ENCODE peak calls at places on chromosomes 3 and 15, in five cellular contexts. H is astrocyte of the spinal cord, L is ovary, W is posterior cingulate gyrus, E is Calu3. Y is an unnamed sample.

GRCh38 chr3:136835079-136835816 is 16.3 kb downstream of the SLC35G2 start:
- DNase-seq in E (no peak), W (no peak), L (no peak), H (no peak), Y (no peak)

GRCh38 chr3:10648181-10648580 is 142.8 kb upstream of the ATP2B2 start:
- DNase-seq in H (no peak), E (no peak), W (no peak), L (no peak), Y (no peak)

GRCh38 chr3:129312021-129312639 is 33.5 kb downstream of the HMCES start:
- DNase-seq in E (no peak), W (no peak), H (peak), L (no peak), Y (no peak)

GRCh38 chr15:96270581-96271172 is 59.8 kb upstream of the NR2F2 start:
- DNase-seq in E (peak), H (peak), W (no peak), L (no peak), Y (no peak)

GRCh38 chr15:67049351-67050044 is 15.9 kb upstream of the SMAD3 start:
- DNase-seq in E (peak), H (peak), W (no peak), L (no peak), Y (no peak)

GRCh38 chr3:88195951-88196434 is 46.2 kb downstream of the C3orf38 start:
- DNase-seq in W (no peak), L (no peak), H (peak), E (no peak), Y (no peak)

GRCh38 chr3:42734263-42734860 is 31.8 kb upstream of the HHATL start:
- DNase-seq in W (no peak), L (peak), H (no peak), E (no peak), Y (no peak)

GRCh38 chr15:40594429-40594836 is 384 bp downstream of the KNL1 start:
- DNase-seq in L (no peak), H (peak), E (peak), W (no peak), Y (peak)

GRCh38 chr3:118882353-118882947 is 152.2 kb downstream of the IGSF11 start:
- DNase-seq in E (peak), H (peak), L (peak), W (peak), Y (peak)

GRCh38 chr3:37103103-37103815 is 71.1 kb downstream of the LRRFIP2 start:
- DNase-seq in W (no peak), E (no peak), H (no peak), L (no peak), Y (no peak)

GRCh38 chr3:127964053-127964452 is 49.0 kb downstream of the KBTBD12 start:
- DNase-seq in H (no peak), L (no peak), E (no peak), W (no peak), Y (no peak)

Y was measured in left ventricle myocardium superior.